ENCODE peak calls at places on chromosome 9, in five cellular contexts. H, Q, P, M and I are unnamed samples.

GRCh38 chr9:91711755-91712591 is 238.1 kb downstream of the ROR2 start:
- DNase-seq in P (no peak), H (no peak), M (peak), Q (peak), I (no peak)

GRCh38 chr9:127567898-127568617 is 44.0 kb upstream of the STXBP1 start:
- DNase-seq in M (no peak), Q (no peak), H (no peak), P (no peak), I (no peak)

GRCh38 chr9:110069326-110070248 is 138.4 kb downstream of the C9orf152 start:
- DNase-seq in H (peak), M (peak), P (peak), Q (peak), I (no peak)

GRCh38 chr9:35689601-35690446 is at the start of gene TPM2:
- DNase-seq in Q (no peak), M (no peak), P (peak), H (no peak), I (no peak)

GRCh38 chr9:26677965-26678745 is 214.4 kb downstream of the CAAP1 start:
- DNase-seq in H (no peak), P (no peak), M (peak), Q (no peak), I (no peak)

GRCh38 chr9:107141967-107142366 is 141.1 kb upstream of the RAD23B start:
- DNase-seq in H (no peak), Q (peak), M (peak), P (no peak), I (no peak)

GRCh38 chr9:133458643-133459312 is 1.0 kb upstream of the CACFD1 start:
- DNase-seq in M (no peak), P (no peak), H (no peak), Q (no peak), I (no peak)

GRCh38 chr9:36470891-36471290 is 70.8 kb upstream of the RNF38 start:
- DNase-seq in M (no peak), P (peak), H (peak), Q (peak), I (no peak)

GRCh38 chr9:18448101-18448500 is 25.9 kb upstream of the ADAMTSL1 start:
- DNase-seq in M (no peak), Q (no peak), H (no peak), P (no peak), I (no peak)

GRCh38 chr9:109098960-109099308 is 20.8 kb downstream of the TMEM245 start:
- DNase-seq in Q (no peak), M (no peak), H (no peak), P (no peak), I (no peak)

GRCh38 chr9:71685988-71686387 is 82.3 kb downstream of the CEMIP2 start:
- DNase-seq in P (no peak), H (no peak), Q (no peak), M (no peak), I (no peak)

GRCh38 chr9:126809068-126809467 is 4.2 kb downstream of the ZBTB43 start:
- DNase-seq in M (peak), H (no peak), P (no peak), Q (no peak), I (no peak)

GRCh38 chr9:91572044-91572443 is 148.4 kb upstream of the NFIL3 start:
- DNase-seq in M (no peak), P (no peak), H (no peak), Q (no peak), I (peak)

GRCh38 chr9:15191358-15191757 is 115.7 kb downstream of the TTC39B start:
- DNase-seq in M (no peak), Q (no peak), H (no peak), P (no peak), I (no peak)

GRCh38 chr9:121569266-121569648 is 69.6 kb upstream of the GGTA1 start:
- DNase-seq in M (no peak), P (no peak), Q (no peak), H (no peak), I (no peak)

GRCh38 chr9:134944351-134944802 is 26.7 kb upstream of the FCN1 start:
- DNase-seq in P (peak), Q (no peak), M (no peak), H (no peak), I (peak)

GRCh38 chr9:36855443-36856315 is 178.4 kb downstream of the PAX5 start:
- DNase-seq in P (no peak), Q (peak), H (no peak), M (peak), I (no peak)

GRCh38 chr9:94801685-94802084 is 75.2 kb downstream of the AOPEP start:
- DNase-seq in Q (no peak), M (no peak), P (no peak), H (no peak), I (no peak)

GRCh38 chr9:121656941-121657340 is 5.5 kb downstream of the DAB2IP start:
- DNase-seq in M (no peak), H (no peak), Q (no peak), P (no peak), I (no peak)

GRCh38 chr9:4640027-4640426 is 22.1 kb upstream of the PLPP6 start:
- DNase-seq in Q (no peak), P (no peak), H (peak), M (peak), I (peak)

GRCh38 chr9:31393240-31393639 is 991.2 kb upstream of the ACO1 start:
- DNase-seq in P (no peak), H (no peak), Q (no peak), M (no peak), I (no peak)

GRCh38 chr9:18327106-18327505 is 146.8 kb upstream of the ADAMTSL1 start:
- DNase-seq in P (no peak), M (no peak), H (no peak), Q (no peak), I (no peak)

GRCh38 chr9:113511047-113511521 is 47.6 kb downstream of the RGS3 start:
- DNase-seq in H (peak), M (no peak), P (no peak), Q (no peak), I (no peak)

GRCh38 chr9:68981825-68982224 is 32.1 kb downstream of the PRKACG start:
- DNase-seq in M (peak), Q (peak), P (no peak), H (no peak), I (no peak)

GRCh38 chr9:108787664-108788048 is 68.1 kb downstream of the ACTL7B start:
- DNase-seq in M (no peak), P (no peak), H (no peak), Q (no peak), I (no peak)

GRCh38 chr9:81549500-81550206 is 139.7 kb downstream of the TLE1 start:
- DNase-seq in H (no peak), P (no peak), Q (no peak), M (peak), I (no peak)

GRCh38 chr9:114722363-114722695 is 40.3 kb upstream of the TEX48 start:
- DNase-seq in Q (no peak), M (peak), P (no peak), H (no peak), I (peak)

GRCh38 chr9:133754187-133754586 is 16.0 kb upstream of the SARDH start:
- DNase-seq in Q (peak), H (no peak), M (no peak), P (no peak), I (no peak)

GRCh38 chr9:37936965-37937364 is 33.0 kb upstream of the SLC25A51 start:
- DNase-seq in H (no peak), M (no peak), Q (peak), P (peak), I (no peak)

GRCh38 chr9:97559111-97559514 is 57.6 kb downstream of the TMOD1 start:
- DNase-seq in P (no peak), Q (no peak), M (no peak), H (no peak), I (no peak)

GRCh38 chr9:16184964-16185646 is 632.3 kb downstream of the CCDC171 start:
- DNase-seq in Q (peak), H (no peak), M (no peak), P (no peak), I (no peak)

GRCh38 chr9:135381911-135382310 is 97.7 kb upstream of the PPP1R26 start:
- DNase-seq in M (no peak), Q (no peak), H (no peak), P (no peak), I (no peak)

GRCh38 chr9:3980212-3980611 is 319.7 kb downstream of the GLIS3 start:
- DNase-seq in Q (no peak), M (no peak), H (no peak), P (no peak), I (no peak)

GRCh38 chr9:114499528-114499927 is 5.7 kb downstream of the WHRN start:
- DNase-seq in M (no peak), H (no peak), P (no peak), Q (no peak), I (no peak)

GRCh38 chr9:113787871-113788270 is 88.2 kb upstream of the ZNF618 start:
- DNase-seq in M (no peak), H (no peak), Q (no peak), P (no peak), I (no peak)

GRCh38 chr9:104915049-104915448 is 12.9 kb downstream of the ABCA1 start:
- DNase-seq in H (no peak), P (no peak), M (no peak), Q (no peak), I (no peak)

GRCh38 chr9:137987244-137988030 is 109.9 kb downstream of the CACNA1B start:
- DNase-seq in P (no peak), M (no peak), H (no peak), Q (no peak), I (no peak)